ENCODE peak calls at places on chromosomes 5 and 9, in eight cellular contexts. K is upper lobe of right lung, F is right atrium auricular region, V is RWPE1, M is AG08395, N is LHCN-M2, T is HEK293T, C is AG08396. G is an unnamed sample.

GRCh38 chr5:60163762-60164161 is 270.2 kb upstream of the PDE4D start:
- DNase-seq in N (no peak), K (no peak), F (no peak), V (no peak), M (no peak), T (no peak), C (no peak), G (no peak)

GRCh38 chr9:108078823-108079222 is 589.3 kb upstream of the KLF4 start:
- DNase-seq in N (no peak), K (no peak), M (no peak), C (no peak), T (no peak), V (no peak), F (no peak), G (no peak)

GRCh38 chr5:80109549-80110478 is 74.7 kb downstream of the THBS4 start:
- DNase-seq in V (no peak), C (no peak), F (no peak), N (peak; percentile 24), T (no peak), M (no peak), K (no peak), G (peak; percentile 44)

GRCh38 chr5:81288021-81288433 is 13.4 kb upstream of the ZCCHC9 start:
- DNase-seq in C (no peak), V (no peak), T (no peak), F (no peak), M (no peak), K (no peak), N (no peak), G (no peak)

GRCh38 chr9:134236001-134236421 is 71.6 kb upstream of the RNU6ATAC start:
- DNase-seq in N (peak; percentile 47), V (no peak), M (peak; percentile 52), C (peak; percentile 49), K (no peak), F (peak; percentile 65), T (no peak), G (no peak)

GRCh38 chr9:12464910-12465512 is 228.2 kb upstream of the TYRP1 start:
- DNase-seq in N (peak; percentile 1), C (peak; percentile 2), K (no peak), M (no peak), V (peak; percentile 0), F (no peak), T (peak; percentile 6), G (peak; percentile 59)

GRCh38 chr5:57032151-57032551 is 80.2 kb upstream of the MIER3 start:
- DNase-seq in C (no peak), K (no peak), N (no peak), T (no peak), V (peak; percentile 72), F (no peak), M (no peak), G (no peak)

GRCh38 chr9:105067895-105068580 is 140.1 kb upstream of the ABCA1 start:
- DNase-seq in V (no peak), T (no peak), F (no peak), K (no peak), N (peak; percentile 78), M (peak; percentile 50), C (no peak), G (no peak)

GRCh38 chr5:68505917-68506860 is 290.6 kb downstream of the PIK3R1 start:
- DNase-seq in F (no peak), K (no peak), T (peak; percentile 9), C (no peak), V (peak; percentile 67), N (peak; percentile 73), M (no peak), G (no peak)

GRCh38 chr5:163161512-163161911 is 275.9 kb upstream of the CCNG1 start:
- DNase-seq in C (no peak), V (no peak), T (no peak), N (no peak), M (no peak), K (no peak), F (no peak), G (no peak)

GRCh38 chr5:133410335-133410828 is 202.0 kb downstream of the FSTL4 start:
- DNase-seq in T (no peak), M (no peak), F (no peak), N (no peak), C (no peak), V (no peak), K (no peak), G (no peak)

GRCh38 chr9:113542016-113542415 is 78.5 kb downstream of the RGS3 start:
- DNase-seq in T (no peak), C (no peak), K (no peak), M (no peak), V (no peak), F (no peak), N (no peak), G (no peak)

GRCh38 chr5:119217183-119217582 is 138.6 kb upstream of the TNFAIP8 start:
- DNase-seq in M (no peak), C (no peak), V (no peak), N (no peak), T (no peak), K (no peak), F (no peak), G (no peak)

GRCh38 chr5:84255318-84255717 is 129.4 kb downstream of the EDIL3 start:
- DNase-seq in V (peak; percentile 34), N (peak; percentile 59), F (no peak), K (no peak), C (peak; percentile 8), M (peak; percentile 34), T (peak; percentile 15), G (peak; percentile 20)

GRCh38 chr9:127538849-127539258 is 73.2 kb upstream of the STXBP1 start:
- DNase-seq in M (peak; percentile 69), T (no peak), V (no peak), N (no peak), K (no peak), C (peak; percentile 65), F (no peak), G (no peak)

G was measured in neural progenitor cell.